ENCODE peak calls at places on chromosomes 7 and 10, in four cellular contexts. H is NB4, B is AG04449, M is GM10248. O is an unnamed sample.
A peak's percentile ranks its signal among the peaks of the same experiment; 100 is the strongest.

GRCh38 chr7:38020134-38020533 is 99.7 kb downstream of the EPDR1 start:
- DNase-seq in H (no peak), B (no peak), M (no peak), O (no peak)

GRCh38 chr7:87599336-87599735 is 1.3 kb downstream of the ABCB1 start:
- DNase-seq in H (peak; percentile 87), B (no peak), M (peak; percentile 75), O (peak; percentile 87)

GRCh38 chr10:25113231-25114035 is 61.4 kb upstream of the GPR158 start:
- DNase-seq in H (peak; percentile 60), B (no peak), M (peak; percentile 61), O (peak; percentile 70)

GRCh38 chr10:128520191-128520815 is 394.1 kb upstream of the MKI67 start:
- DNase-seq in H (no peak), B (no peak), M (no peak), O (no peak)

GRCh38 chr7:150903627-150904026 is 51.3 kb downstream of the AOC1 start:
- DNase-seq in H (no peak), B (no peak), M (peak; percentile 6), O (peak; percentile 45)

GRCh38 chr7:151012921-151013347 is 11.4 kb downstream of the ATG9B start:
- DNase-seq in H (peak; percentile 68), B (no peak), M (no peak), O (no peak)

GRCh38 chr7:5423272-5423843 is at the start of gene TNRC18:
- DNase-seq in H (peak; percentile 81), B (no peak), M (no peak), O (peak; percentile 31)

GRCh38 chr10:131453772-131454634 is 142.5 kb upstream of the TCERG1L start:
- DNase-seq in H (peak; percentile 66), B (no peak), M (peak; percentile 56), O (peak; percentile 86)

GRCh38 chr7:84336741-84337140 is 142.2 kb upstream of the SEMA3A start:
- DNase-seq in H (no peak), B (no peak), M (no peak), O (no peak)

GRCh38 chr7:17502209-17502810 is 203.9 kb downstream of the AHR start:
- DNase-seq in H (no peak), B (no peak), M (no peak), O (no peak)
- TF ChIP-seq CTCF in H (no peak), B (no peak), M (no peak), O (no peak)

DNA sequence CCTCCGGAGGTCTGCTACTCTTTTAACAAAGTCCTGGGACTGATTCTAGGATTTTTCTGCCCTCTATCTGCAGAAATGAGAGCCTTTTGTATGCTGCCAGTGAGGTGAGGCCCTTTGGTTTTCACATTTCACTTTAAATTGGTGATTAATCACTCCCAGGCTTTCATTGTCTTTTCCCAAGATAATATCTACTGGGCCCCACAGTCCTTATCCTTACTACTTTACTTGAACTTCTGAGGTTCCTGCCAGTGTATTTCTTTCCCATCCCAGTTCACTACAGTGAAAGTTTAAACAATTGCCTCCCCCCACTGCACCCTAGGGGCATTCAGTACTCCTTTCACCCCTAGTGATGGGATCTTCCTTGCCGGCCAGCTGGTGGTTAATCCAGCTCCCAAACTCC is 127.4 kb upstream of the INHBA start:
- DNase-seq in H (no peak), B (no peak), M (no peak), O (no peak)
- TF ChIP-seq CTCF in H (no peak), B (no peak), M (no peak), O (no peak)

GRCh38 chr7:99459087-99459486 is 6.9 kb downstream of the ATP5MF start:
- DNase-seq in H (peak; percentile 78), B (no peak), M (no peak), O (peak; percentile 62)
- TF ChIP-seq CTCF in H (peak; percentile 70), B (no peak), M (peak; percentile 24), O (peak; percentile 48)

GRCh38 chr10:4004990-4005389 is 220.0 kb upstream of the KLF6 start:
- DNase-seq in H (no peak), B (no peak), M (no peak), O (no peak)
- TF ChIP-seq CTCF in H (no peak), B (no peak), M (no peak), O (no peak)

GRCh38 chr10:101040851-101041250 is 9.8 kb downstream of the SFXN3 start:
- DNase-seq in H (no peak), B (no peak), M (no peak), O (no peak)

GRCh38 chr10:101036726-101037125 is 5.7 kb downstream of the SFXN3 start:
- DNase-seq in H (no peak), B (no peak), M (no peak), O (no peak)

GRCh38 chr10:101035916-101036702 is 5.1 kb downstream of the SFXN3 start:
- DNase-seq in H (no peak), B (no peak), M (no peak), O (no peak)

GRCh38 chr10:101040061-101040460 is 9.0 kb downstream of the SFXN3 start:
- DNase-seq in H (no peak), B (no peak), M (no peak), O (no peak)

DNA sequence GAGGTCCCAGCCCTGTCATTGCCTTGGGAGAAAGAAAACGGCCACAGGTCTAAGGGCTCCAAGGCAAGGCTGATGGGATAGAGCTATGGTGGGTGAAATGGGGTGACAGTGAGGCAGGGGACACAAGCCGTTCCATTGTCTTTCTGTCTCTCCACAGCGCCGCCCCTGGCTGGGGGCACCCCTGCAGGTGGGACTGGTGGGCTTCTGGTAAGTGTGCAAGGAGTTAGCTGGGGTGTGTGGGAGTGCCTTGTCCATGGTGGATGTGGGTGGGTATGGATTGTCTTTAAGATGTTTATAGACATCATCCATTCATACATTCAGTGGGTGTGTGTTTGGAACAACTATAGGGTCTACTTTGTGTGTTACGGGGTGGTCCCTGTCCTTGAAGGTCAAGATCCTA is 7.5 kb downstream of the SFXN3 start:
- DNase-seq in H (no peak), B (no peak), M (no peak), O (no peak)
- TF ChIP-seq CTCF in H (no peak), B (no peak), M (no peak), O (no peak)

GRCh38 chr7:76166404-76167255 is 35.1 kb upstream of the SRRM3 start:
- DNase-seq in H (peak; percentile 97), B (peak; percentile 37), M (peak; percentile 93), O (peak; percentile 94)
- TF ChIP-seq CTCF in H (peak; percentile 4), B (peak; percentile 0), M (no peak), O (no peak)

DNA sequence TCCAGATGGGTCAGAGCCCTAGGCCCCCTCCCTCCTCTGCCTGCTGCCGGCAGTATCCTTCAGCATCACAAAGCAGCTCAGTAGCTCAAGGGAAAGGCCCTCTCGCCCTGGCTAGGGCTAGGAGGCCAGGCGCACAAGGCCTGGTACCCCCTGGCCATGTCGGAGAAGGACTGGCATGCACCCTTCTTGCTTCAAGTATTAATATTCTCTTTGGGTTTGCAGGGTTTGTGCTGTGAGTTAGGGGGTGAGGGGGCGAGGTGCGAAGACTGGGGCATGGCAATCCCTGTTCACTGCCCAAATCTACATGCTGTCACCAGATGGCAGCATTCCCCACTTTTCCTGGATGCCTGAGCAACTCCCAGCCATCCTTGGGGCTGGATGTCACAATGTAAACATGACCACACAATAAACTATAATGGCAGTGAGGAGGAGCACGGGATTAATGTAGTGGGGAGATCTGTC is 105.2 kb downstream of the NEURL1 start:
- DNase-seq in H (peak; percentile 74), B (peak; percentile 28), M (peak; percentile 62), O (peak; percentile 33)
- TF ChIP-seq CTCF in H (peak; percentile 67), B (peak; percentile 75), M (peak; percentile 57), O (no peak)

O was measured in activated CD8-positive, alpha-beta T cell treated with anti-CD3 and anti-CD28 coated beads for 36 hours.